ENCODE peak calls at places on chromosomes 1 and 21, in four cellular contexts. L is SK-N-MC, T is PC-9, G is ovary. A is an unnamed sample.

GRCh38 chr1:173122958-173123852 is 72.5 kb upstream of the TNFSF18 start:
- DNase-seq in L (peak; percentile 97), T (peak; percentile 69), G (peak; percentile 68), A (peak; percentile 72)

GRCh38 chr1:25204797-25205441 is 27.4 kb downstream of the SYF2 start:
- DNase-seq in L (peak; percentile 75), T (no peak), G (no peak), A (no peak)

GRCh38 chr1:186214816-186215215 is 160.2 kb downstream of the TPR start:
- DNase-seq in L (no peak), T (no peak), G (no peak), A (no peak)

GRCh38 chr1:42931911-42932422 is 26.7 kb downstream of the SLC2A1 start:
- DNase-seq in L (no peak), T (peak; percentile 86), G (no peak), A (no peak)

GRCh38 chr21:31911138-31911907 is 38.5 kb downstream of the HUNK start:
- DNase-seq in L (no peak), T (no peak), G (no peak), A (peak; percentile 89)

GRCh38 chr21:44078411-44078981 is 28.7 kb upstream of the PWP2 start:
- DNase-seq in L (no peak), T (no peak), G (no peak), A (no peak)

GRCh38 chr1:222813866-222814535 is 838 bp upstream of the DISP1 start:
- DNase-seq in L (no peak), T (no peak), G (no peak), A (peak; percentile 61)

GRCh38 chr21:15015622-15016471 is 49.0 kb downstream of the NRIP1 start:
- DNase-seq in L (no peak), T (peak; percentile 45), G (no peak), A (peak; percentile 66)

GRCh38 chr1:226965581-226966440 is 25.7 kb downstream of the COQ8A start:
- DNase-seq in L (no peak), T (no peak), G (no peak), A (no peak)

GRCh38 chr21:39556176-39556575 is 56.6 kb upstream of the B3GALT5 start:
- DNase-seq in L (peak; percentile 18), T (no peak), G (no peak), A (no peak)

GRCh38 chr1:42282024-42282579 is 52.9 kb downstream of the FOXJ3 start:
- DNase-seq in L (no peak), T (peak; percentile 42), G (no peak), A (no peak)

GRCh38 chr1:166166400-166166699 is 451 bp downstream of the FAM78B start:
- DNase-seq in L (no peak), T (no peak), G (no peak), A (no peak)

GRCh38 chr1:156420209-156421061 is 51.4 kb downstream of the RHBG start:
- DNase-seq in L (no peak), T (no peak), G (no peak), A (no peak)

GRCh38 chr1:92833840-92834239 is 2.0 kb downstream of the RPL5 start:
- DNase-seq in L (no peak), T (no peak), G (no peak), A (no peak)

GRCh38 chr1:92834617-92835016 is 2.8 kb downstream of the RPL5 start:
- DNase-seq in L (no peak), T (no peak), G (no peak), A (no peak)

GRCh38 chr1:92838519-92838918 is 6.7 kb downstream of the RPL5 start:
- DNase-seq in L (no peak), T (no peak), G (no peak), A (no peak)

GRCh38 chr1:92839442-92839841 is 7.6 kb downstream of the RPL5 start:
- DNase-seq in L (no peak), T (no peak), G (no peak), A (no peak)

DNA sequence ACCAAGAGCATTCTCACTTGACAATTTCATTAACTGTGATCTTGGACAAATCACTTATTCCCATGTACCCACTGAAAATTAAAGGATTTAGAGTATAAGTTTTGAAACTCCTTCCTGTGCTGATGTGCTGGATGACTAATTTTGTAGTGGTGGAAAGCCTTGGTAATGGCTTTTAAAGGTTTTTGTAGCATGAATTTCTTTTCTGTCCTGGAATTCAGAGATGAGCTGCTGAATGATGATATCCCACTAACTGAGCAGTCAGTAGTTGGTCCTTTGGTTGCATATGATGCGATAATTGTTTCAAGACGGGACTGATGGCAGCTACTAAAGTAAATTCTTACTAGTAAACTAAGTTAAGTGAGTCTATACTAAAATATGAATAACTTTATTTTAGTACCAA is 5.2 kb downstream of the RPL5 start:
- DNase-seq in L (no peak), T (no peak), G (no peak), A (no peak)
- H3K36me3 ChIP-seq in L (peaks cover 97% of the 10 kb centered on the region), T (peaks cover 95% of the 10 kb centered on the region), G (no peaks in the 10 kb centered on the region), A (peaks cover 99% of the 10 kb centered on the region)

GRCh38 chr1:244021427-244021826 is 29.7 kb upstream of the ZBTB18 start:
- DNase-seq in L (no peak), T (no peak), G (no peak), A (no peak)
- H3K27ac ChIP-seq in L (no peak overlapping the region), T (no peak overlapping the region), G (no peak overlapping the region), A (no peak overlapping the region)

GRCh38 chr1:39380036-39380435 is 111.4 kb upstream of the BMP8A start:
- DNase-seq in L (no peak), T (no peak), G (no peak), A (no peak)

GRCh38 chr1:39372105-39372504 is 119.3 kb upstream of the BMP8A start:
- DNase-seq in L (no peak), T (no peak), G (no peak), A (no peak)

GRCh38 chr1:39378377-39378776 is 113.1 kb upstream of the BMP8A start:
- DNase-seq in L (no peak), T (peak; percentile 84), G (no peak), A (no peak)

GRCh38 chr1:39379187-39379586 is 112.2 kb upstream of the BMP8A start:
- DNase-seq in L (no peak), T (no peak), G (no peak), A (no peak)

GRCh38 chr1:39376656-39377055 is 114.8 kb upstream of the BMP8A start:
- DNase-seq in L (no peak), T (no peak), G (no peak), A (no peak)
- H3K36me3 ChIP-seq in L (no peaks in the 10 kb centered on the region), T (no peaks in the 10 kb centered on the region), G (no peaks in the 10 kb centered on the region), A (peaks cover 74% of the 10 kb centered on the region)

GRCh38 chr1:23496490-23497181 is 12.7 kb upstream of the ASAP3 start:
- DNase-seq in L (no peak), T (no peak), G (no peak), A (no peak)
- H3K27ac ChIP-seq in L (no peak overlapping the region), T (no peak overlapping the region), G (no peak overlapping the region), A (no peak overlapping the region)

GRCh38 chr1:230279583-230279945 is 146.6 kb downstream of the PGBD5 start:
- DNase-seq in L (no peak), T (no peak), G (no peak), A (no peak)

GRCh38 chr1:230281531-230281930 is 144.6 kb downstream of the PGBD5 start:
- DNase-seq in L (no peak), T (no peak), G (peak; percentile 63), A (no peak)

GRCh38 chr1:230282157-230282556 is 144.0 kb downstream of the PGBD5 start:
- DNase-seq in L (no peak), T (no peak), G (no peak), A (no peak)

GRCh38 chr1:230280054-230280795 is 145.9 kb downstream of the PGBD5 start:
- DNase-seq in L (no peak), T (no peak), G (no peak), A (no peak)

GRCh38 chr1:230280906-230281413 is 145.2 kb downstream of the PGBD5 start:
- DNase-seq in L (no peak), T (no peak), G (no peak), A (no peak)
- H3K36me3 ChIP-seq in L (peaks cover 2% of the 10 kb centered on the region), T (no peaks in the 10 kb centered on the region), G (no peaks in the 10 kb centered on the region), A (peaks cover 24% of the 10 kb centered on the region)